ENCODE peak calls at places on chromosome 11, in five cellular contexts. G, B, V, U and M are unnamed samples.
A peak's percentile ranks its signal among the peaks of the same experiment; 100 is the strongest.

GRCh38 chr11:114678125-114679036 is at the start of gene NXPE2:
- DNase-seq in G (no peak), B (no peak), V (no peak), U (no peak), M (no peak)

GRCh38 chr11:46009647-46010046 is 87.2 kb downstream of the LARGE2 start:
- DNase-seq in G (no peak), B (no peak), V (no peak), U (no peak), M (no peak)

GRCh38 chr11:58152776-58153175 is 27.4 kb upstream of the OR9I1 start:
- DNase-seq in G (no peak), B (no peak), V (no peak), U (no peak), M (no peak)

GRCh38 chr11:74090701-74091100 is 80.1 kb downstream of the C2CD3 start:
- DNase-seq in G (no peak), B (no peak), V (no peak), U (no peak), M (no peak)

GRCh38 chr11:24759742-24760141 is 262.9 kb downstream of the LUZP2 start:
- DNase-seq in G (no peak), B (no peak), V (no peak), U (no peak), M (no peak)

GRCh38 chr11:33751878-33752277 is 15.7 kb upstream of the CD59 start:
- DNase-seq in G (no peak), B (no peak), V (no peak), U (no peak), M (no peak)

GRCh38 chr11:82924522-82925224 is 23.1 kb downstream of the DDIAS start:
- DNase-seq in G (no peak), B (no peak), V (no peak), U (no peak), M (no peak)

GRCh38 chr11:71999360-71999759 is 651 bp downstream of the IL18BP start:
- DNase-seq in G (no peak), B (no peak), V (no peak), U (no peak), M (no peak)

GRCh38 chr11:12625438-12626071 is 48.7 kb upstream of the TEAD1 start:
- DNase-seq in G (no peak), B (no peak), V (peak; percentile 83), U (no peak), M (no peak)

GRCh38 chr11:64334764-64335741 is 5.0 kb upstream of the CCDC88B start:
- DNase-seq in G (no peak), B (peak; percentile 85), V (peak; percentile 95), U (peak; percentile 89), M (peak; percentile 87)

GRCh38 chr11:74147199-74147929 is 23.4 kb downstream of the C2CD3 start:
- DNase-seq in G (no peak), B (no peak), V (no peak), U (no peak), M (no peak)

GRCh38 chr11:102166175-102166574 is 55.9 kb downstream of the YAP1 start:
- DNase-seq in G (no peak), B (no peak), V (no peak), U (no peak), M (no peak)

GRCh38 chr11:6667733-6668374 is 12.2 kb upstream of the DCHS1 start:
- DNase-seq in G (no peak), B (no peak), V (no peak), U (peak; percentile 65), M (no peak)

GRCh38 chr11:44945639-44946038 is 5.0 kb downstream of the TP53I11 start:
- DNase-seq in G (no peak), B (no peak), V (no peak), U (no peak), M (no peak)

GRCh38 chr11:32382339-32383049 is 52.8 kb downstream of the WT1 start:
- DNase-seq in G (no peak), B (no peak), V (no peak), U (no peak), M (no peak)

GRCh38 chr11:62148271-62148980 is 24.6 kb downstream of the INCENP start:
- DNase-seq in G (no peak), B (peak; percentile 51), V (no peak), U (peak; percentile 28), M (no peak)

GRCh38 chr11:7994581-7995278 is 7.6 kb downstream of the EIF3F start:
- DNase-seq in G (no peak), B (no peak), V (no peak), U (peak; percentile 46), M (no peak)

GRCh38 chr11:65852508-65853248 is 5.3 kb downstream of the CFL1 start:
- DNase-seq in G (no peak), B (peak; percentile 58), V (no peak), U (no peak), M (no peak)

DNA sequence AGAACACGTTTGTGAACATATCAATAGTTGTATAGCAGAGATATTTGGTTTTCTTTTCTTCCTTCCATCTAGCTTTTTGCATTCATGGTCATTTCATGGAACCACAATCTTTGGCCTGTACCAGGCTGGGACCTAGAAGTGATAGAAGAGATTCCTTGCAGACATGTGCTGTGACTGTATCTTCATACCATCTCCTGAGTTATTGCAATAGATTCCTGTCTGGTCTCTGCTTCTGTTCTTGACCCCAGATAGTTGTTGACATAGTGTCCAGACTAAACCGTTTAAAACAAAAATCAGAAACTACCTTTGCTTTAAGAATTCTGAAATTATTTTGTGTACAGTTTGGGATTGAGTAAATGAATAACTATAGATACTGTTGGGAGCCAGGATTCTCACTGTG is 16.8 kb downstream of the PANX1 start:
- DNase-seq in G (no peak), B (no peak), V (no peak), U (no peak), M (no peak)
- TF ChIP-seq CTCF in G (no peak), B (no peak), V (no peak), U (no peak), M (no peak)

DNA sequence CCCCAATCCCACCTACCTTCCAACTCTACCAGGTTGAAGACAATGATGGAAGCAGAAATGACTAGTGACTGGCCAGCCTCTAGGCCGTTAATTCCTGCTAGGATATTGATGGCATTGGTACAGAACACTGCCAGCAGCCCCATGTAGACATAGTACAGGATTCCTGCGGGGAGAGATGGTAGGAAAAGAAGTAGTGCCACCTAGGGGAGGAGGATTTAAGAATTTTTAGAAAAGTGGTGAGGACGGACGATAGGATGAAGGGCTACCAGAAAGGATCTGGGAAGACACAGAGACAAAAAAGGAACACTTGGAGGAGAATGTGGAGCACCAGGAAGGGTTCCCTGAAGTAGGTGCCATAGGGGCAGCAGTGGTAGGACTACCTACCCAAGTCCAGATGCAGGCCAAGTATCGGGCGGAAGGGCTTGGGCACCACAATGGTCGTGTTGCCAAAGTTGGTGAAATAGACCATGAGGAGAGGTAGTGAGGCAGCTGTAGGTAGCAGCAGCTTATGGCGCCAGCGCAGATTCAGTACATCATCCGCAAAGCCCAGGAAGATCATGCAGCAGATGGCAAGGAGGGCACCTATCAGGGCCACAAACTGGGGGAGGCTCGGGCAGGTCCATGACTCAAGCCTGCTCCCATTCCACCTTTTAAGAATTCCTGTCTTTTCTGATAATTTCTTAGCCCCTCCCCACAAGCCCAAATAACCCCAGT is 1.2 kb downstream of the DPAGT1 start:
- DNase-seq in G (no peak), B (no peak), V (no peak), U (peak; percentile 57), M (no peak)
- TF ChIP-seq CTCF in G (peak; percentile 50), B (peak; percentile 30), V (peak; percentile 44), U (peak; percentile 64), M (no peak)

DNA sequence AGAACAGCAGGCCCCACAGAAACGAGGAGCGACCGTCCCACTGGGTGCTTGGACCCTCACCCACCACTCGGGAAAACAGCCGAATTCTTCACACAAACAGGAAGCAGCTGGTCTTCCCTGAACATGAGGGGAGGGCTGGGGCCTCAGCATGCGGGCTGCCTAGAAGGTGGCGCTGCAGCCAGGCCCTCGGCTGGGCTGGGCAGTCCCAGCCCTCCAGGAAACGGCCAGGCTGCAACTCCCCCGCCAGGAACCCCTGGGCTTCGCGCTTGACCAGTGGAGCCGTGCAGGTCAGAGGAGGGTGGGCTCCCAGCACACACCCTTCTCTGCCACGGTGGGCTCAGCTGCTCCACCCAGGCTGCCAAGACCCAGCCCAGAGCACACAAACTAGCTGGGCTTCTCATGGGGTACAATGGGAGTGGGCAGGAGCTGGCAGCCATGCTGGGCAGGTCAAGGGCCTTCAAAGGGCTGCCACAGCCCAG is 29.6 kb downstream of the IGF2 start:
- DNase-seq in G (no peak), B (no peak), V (no peak), U (peak; percentile 76), M (peak; percentile 18)
- TF ChIP-seq CTCF in G (no peak), B (no peak), V (no peak), U (no peak), M (no peak)

GRCh38 chr11:36431429-36432092 is 78.5 kb downstream of the TRAF6 start:
- DNase-seq in G (no peak), B (no peak), V (peak; percentile 94), U (no peak), M (no peak)
- TF ChIP-seq CTCF in G (no peak), B (no peak), V (peak; percentile 26), U (no peak), M (no peak)